ENCODE peak calls at places on chromosomes 11 and 22, in eight cellular contexts. G is mucosa of gallbladder; X is CD8-positive, alpha-beta memory T cell; O is cardiac fibroblast; Q is ELF-1; P is hypothalamus; Y is T1000; V is activated gamma-delta T cell. W is an unnamed sample.

GRCh38 chr11:60633645-60634044 is 65.8 kb upstream of the MS4A8 start:
- DNase-seq in Y (no peak), V (no peak), Q (no peak), X (no peak), G (no peak), P (no peak), O (no peak), W (no peak)

GRCh38 chr11:72844356-72844755 is 30.1 kb downstream of the ATG16L2 start:
- DNase-seq in Y (no peak), O (no peak), X (no peak), Q (no peak), P (no peak), V (no peak), G (peak), W (no peak)

GRCh38 chr11:121933294-121933693 is 182.7 kb downstream of the BLID start:
- DNase-seq in G (no peak), Q (no peak), X (no peak), V (no peak), O (no peak), Y (no peak), P (no peak), W (no peak)

GRCh38 chr11:75040167-75040770 is 51.5 kb downstream of the NEU3 start:
- DNase-seq in G (no peak), V (no peak), Q (peak), X (no peak), P (no peak), O (no peak), Y (no peak), W (no peak)

GRCh38 chr11:14972581-14973490 is 685 bp upstream of the CALCA start:
- DNase-seq in G (no peak), X (no peak), Q (no peak), O (no peak), V (no peak), Y (no peak), P (no peak), W (no peak)

GRCh38 chr22:29030618-29031235 is 30.9 kb downstream of the C22orf31 start:
- DNase-seq in X (no peak), Q (peak), Y (no peak), O (peak), P (no peak), G (peak), V (no peak), W (peak)

GRCh38 chr11:77560605-77561004 is 29.1 kb upstream of the AQP11 start:
- DNase-seq in Y (no peak), V (no peak), O (peak), X (no peak), Q (peak), G (no peak), P (no peak), W (no peak)

GRCh38 chr22:47450876-47451475 is 688.5 kb downstream of the TBC1D22A start:
- DNase-seq in G (no peak), Y (no peak), Q (no peak), X (no peak), V (no peak), O (no peak), P (no peak), W (no peak)

GRCh38 chr11:73273246-73273890 is 1.2 kb downstream of the P2RY6 start:
- DNase-seq in P (no peak), Y (no peak), Q (no peak), V (no peak), X (no peak), G (no peak), O (no peak), W (no peak)

GRCh38 chr11:35364101-35364780 is 55.1 kb downstream of the SLC1A2 start:
- DNase-seq in Q (no peak), O (peak), Y (peak), X (no peak), G (peak), V (no peak), P (no peak), W (no peak)

GRCh38 chr22:49209452-49210195 is 618.0 kb downstream of the BRD1 start:
- DNase-seq in G (no peak), P (no peak), O (no peak), X (no peak), V (no peak), Y (no peak), Q (no peak), W (peak)

GRCh38 chr11:19444231-19444630 is 203.5 kb upstream of the E2F8 start:
- DNase-seq in P (no peak), Q (no peak), Y (no peak), V (no peak), G (no peak), O (peak), X (no peak), W (no peak)

GRCh38 chr11:64735860-64736259 is 8.1 kb downstream of the RASGRP2 start:
- DNase-seq in V (no peak), P (no peak), Q (no peak), G (no peak), O (no peak), Y (no peak), X (no peak), W (no peak)

GRCh38 chr11:70046089-70046488 is 32.0 kb upstream of the ANO1 start:
- DNase-seq in G (no peak), X (no peak), V (no peak), Y (no peak), Q (no peak), P (no peak), O (no peak), W (no peak)

GRCh38 chr11:102833731-102834130 is 9.7 kb downstream of the MMP3 start:
- DNase-seq in G (no peak), Y (no peak), X (no peak), P (no peak), O (no peak), V (no peak), Q (no peak), W (no peak)

GRCh38 chr11:15967966-15968365 is 388.4 kb downstream of the SOX6 start:
- DNase-seq in X (no peak), Y (no peak), O (peak), V (no peak), G (no peak), P (no peak), Q (no peak), W (no peak)

GRCh38 chr11:33690290-33691050 is 10.2 kb downstream of the C11orf91 start:
- DNase-seq in O (peak), Y (peak), X (no peak), V (no peak), Q (no peak), G (no peak), P (peak), W (peak)

GRCh38 chr11:69539416-69540117 is 58.1 kb downstream of the LINC01488 start:
- DNase-seq in V (no peak), P (peak), G (peak), X (no peak), Q (no peak), Y (no peak), O (no peak), W (peak)

GRCh38 chr11:30917859-30918478 is 331.8 kb upstream of the MPPED2 start:
- DNase-seq in V (no peak), X (no peak), P (no peak), O (peak), Y (no peak), G (peak), Q (peak), W (no peak)

GRCh38 chr11:65916391-65916790 is 2.5 kb downstream of the C11orf68 start:
- DNase-seq in X (no peak), O (no peak), V (no peak), P (no peak), G (no peak), Y (no peak), Q (no peak), W (no peak)

GRCh38 chr11:115164774-115165173 is 339.4 kb downstream of the CADM1 start:
- DNase-seq in V (no peak), X (no peak), Y (no peak), P (no peak), Q (peak), G (no peak), O (no peak), W (no peak)

GRCh38 chr11:2862950-2863618 is 22.5 kb downstream of the CDKN1C start:
- DNase-seq in Q (peak), X (no peak), V (no peak), P (no peak), G (no peak), Y (no peak), O (no peak), W (no peak)

GRCh38 chr11:121711900-121712424 is 259.2 kb upstream of the SORL1-AS1 start:
- DNase-seq in X (no peak), V (no peak), O (no peak), Q (no peak), P (no peak), Y (no peak), G (no peak), W (no peak)

GRCh38 chr11:119114351-119114750 is 7.0 kb upstream of the HINFP start:
- DNase-seq in X (no peak), V (no peak), Y (no peak), G (no peak), Q (no peak), P (no peak), O (no peak), W (no peak)

GRCh38 chr11:116499396-116500001 is 273.3 kb downstream of the BUD13 start:
- DNase-seq in P (no peak), Q (peak), X (no peak), G (peak), O (peak), Y (no peak), V (no peak), W (peak)

GRCh38 chr22:31616315-31616980 is 45.6 kb downstream of the PISD start:
- DNase-seq in V (no peak), Y (no peak), X (no peak), G (no peak), P (no peak), Q (no peak), O (no peak), W (no peak)

GRCh38 chr11:1130276-1131032 is 27.3 kb upstream of the MUC5AC start:
- DNase-seq in P (no peak), V (no peak), G (peak), O (no peak), Y (no peak), X (no peak), Q (no peak), W (no peak)

GRCh38 chr11:117424781-117425180 is 97.1 kb downstream of the CEP164 start:
- DNase-seq in X (no peak), P (no peak), Y (no peak), Q (no peak), G (no peak), V (no peak), O (peak), W (no peak)

GRCh38 chr22:39238966-39239510 is 5.7 kb downstream of the PDGFB start:
- DNase-seq in P (no peak), Q (no peak), G (no peak), Y (no peak), O (no peak), X (no peak), V (no peak), W (no peak)

GRCh38 chr11:76013526-76013925 is 192.8 kb downstream of the WNT11 start:
- DNase-seq in G (no peak), P (no peak), Y (no peak), V (no peak), Q (no peak), O (no peak), X (no peak), W (no peak)